ENCODE peak calls at places on chromosomes 12 and 14, in seven cellular contexts. L, B, T, W, P, D and V are unnamed samples.

GRCh38 chr12:105705765-105706164 is 375.3 kb downstream of the C12orf75 start:
- DNase-seq in D (peak), B (no peak), T (no peak), P (peak), W (peak), L (no peak), V (peak)

GRCh38 chr14:61388976-61389576 is 67.7 kb downstream of the PRKCH start:
- DNase-seq in P (no peak), D (no peak), B (peak), L (peak), W (no peak), T (no peak), V (no peak)

GRCh38 chr12:10620078-10620779 is 6.8 kb upstream of the MAGOHB start:
- DNase-seq in D (no peak), P (no peak), B (no peak), W (no peak), T (no peak), L (no peak), V (no peak)

GRCh38 chr12:15811192-15812127 is 22.3 kb upstream of the EPS8 start:
- DNase-seq in P (no peak), B (no peak), D (no peak), T (no peak), L (no peak), W (no peak), V (no peak)

GRCh38 chr12:24380122-24380521 is 430.7 kb upstream of the SOX5 start:
- DNase-seq in P (no peak), T (no peak), B (no peak), W (no peak), D (no peak), L (no peak), V (peak)

GRCh38 chr14:52395728-52396127 is 81.6 kb downstream of the PTGER2 start:
- DNase-seq in D (no peak), L (no peak), T (no peak), P (no peak), B (no peak), W (no peak), V (no peak)

GRCh38 chr14:103501041-103501870 is 21.4 kb downstream of the CKB start:
- DNase-seq in L (no peak), T (no peak), W (no peak), P (peak), D (no peak), B (no peak), V (no peak)

GRCh38 chr14:72894623-72895378 is 900 bp upstream of the DPF3 start:
- DNase-seq in W (no peak), T (no peak), B (no peak), D (no peak), P (peak), L (no peak), V (peak)

GRCh38 chr12:70543444-70543843 is 93.8 kb downstream of the PTPRB start:
- DNase-seq in L (no peak), W (peak), D (peak), P (no peak), B (no peak), T (peak), V (peak)

GRCh38 chr12:28750946-28751714 is 397.9 kb upstream of the FAR2 start:
- DNase-seq in B (no peak), T (no peak), P (no peak), D (no peak), W (no peak), L (no peak), V (no peak)

GRCh38 chr14:61695695-61696527 is 598 bp downstream of the HIF1A start:
- DNase-seq in W (no peak), P (peak), D (peak), B (no peak), L (peak), T (no peak), V (peak)

GRCh38 chr12:113835433-113835832 is 130.7 kb downstream of the RBM19 start:
- DNase-seq in P (no peak), B (no peak), L (no peak), W (no peak), T (no peak), D (no peak), V (no peak)

GRCh38 chr14:72776701-72777255 is 117.1 kb downstream of the DPF3 start:
- DNase-seq in P (no peak), L (no peak), W (no peak), D (no peak), T (no peak), B (no peak), V (no peak)

GRCh38 chr12:54273981-54274380 is 5.9 kb downstream of the CBX5 start:
- DNase-seq in W (no peak), P (no peak), L (no peak), B (no peak), T (no peak), D (no peak), V (no peak)